ENCODE peak calls at places on chromosome 18, in four cellular contexts. X is A549, S is K562, E is thyroid gland. T is an unnamed sample.

GRCh38 chr18:47254341-47254939 is 3.0 kb upstream of the SKOR2 start:
- DNase-seq in X (no peak), S (peak; percentile 16), E (peak; percentile 71), T (peak; percentile 28)

GRCh38 chr18:52326001-52326400 is 14.0 kb upstream of the DCC start:
- DNase-seq in X (no peak), S (no peak), E (no peak), T (no peak)

GRCh38 chr18:79522451-79523220 is 126.9 kb downstream of the NFATC1 start:
- DNase-seq in X (no peak), S (no peak), E (peak; percentile 29), T (no peak)

GRCh38 chr18:52060612-52061259 is 279.3 kb upstream of the DCC start:
- DNase-seq in X (no peak), S (no peak), E (no peak), T (no peak)

GRCh38 chr18:62061812-62062211 is 125.0 kb downstream of the PIGN start:
- DNase-seq in X (no peak), S (no peak), E (no peak), T (no peak)

GRCh38 chr18:13232060-13232917 is 13.7 kb downstream of the LDLRAD4 start:
- DNase-seq in X (no peak), S (no peak), E (peak; percentile 39), T (no peak)

GRCh38 chr18:53850918-53851317 is 373.6 kb downstream of the MBD2 start:
- DNase-seq in X (no peak), S (no peak), E (no peak), T (no peak)

GRCh38 chr18:55918449-55918848 is 330.5 kb upstream of the TCF4 start:
- DNase-seq in X (no peak), S (no peak), E (no peak), T (no peak)

GRCh38 chr18:66439207-66439606 is 164.7 kb downstream of the CDH19 start:
- DNase-seq in X (no peak), S (no peak), E (no peak), T (no peak)

GRCh38 chr18:11976882-11977281 is 4.4 kb upstream of the IMPA2 start:
- DNase-seq in X (peak; percentile 45), S (no peak), E (no peak), T (no peak)

GRCh38 chr18:55322176-55322735 is 265.7 kb downstream of the TCF4 start:
- DNase-seq in X (peak; percentile 42), S (no peak), E (peak; percentile 86), T (peak; percentile 81)

GRCh38 chr18:74153793-74154192 is 5.5 kb downstream of the TIMM21 start:
- DNase-seq in X (no peak), S (no peak), E (no peak), T (no peak)

GRCh38 chr18:34976899-34977786 is 64.1 kb upstream of the MAPRE2 start:
- DNase-seq in X (peak; percentile 50), S (peak; percentile 52), E (peak; percentile 89), T (peak; percentile 91)

GRCh38 chr18:51522821-51523220 is 325.3 kb upstream of the MEX3C start:
- DNase-seq in X (peak; percentile 9), S (no peak), E (no peak), T (no peak)

GRCh38 chr18:34787931-34788532 is 77.9 kb downstream of the DTNA start:
- DNase-seq in X (peak; percentile 56), S (peak; percentile 57), E (peak; percentile 35), T (peak; percentile 45)

GRCh38 chr18:44917865-44918476 is 237.3 kb downstream of the SETBP1 start:
- DNase-seq in X (no peak), S (no peak), E (no peak), T (peak; percentile 84)

GRCh38 chr18:69956655-69957054 is 9.0 kb upstream of the CD226 start:
- DNase-seq in X (no peak), S (no peak), E (no peak), T (no peak)

GRCh38 chr18:45370190-45371010 is 244.9 kb upstream of the SLC14A2 start:
- DNase-seq in X (no peak), S (no peak), E (no peak), T (no peak)

GRCh38 chr18:67771271-67771670 is 254.8 kb upstream of the DSEL start:
- DNase-seq in X (peak; percentile 5), S (no peak), E (no peak), T (no peak)

GRCh38 chr18:50665015-50665414 is 105.1 kb downstream of the MAPK4 start:
- DNase-seq in X (no peak), S (no peak), E (no peak), T (no peak)

GRCh38 chr18:72470391-72470790 is 73.8 kb downstream of the CBLN2 start:
- DNase-seq in X (no peak), S (no peak), E (no peak), T (no peak)

GRCh38 chr18:3994061-3994687 is 460.9 kb downstream of the DLGAP1 start:
- DNase-seq in X (no peak), S (no peak), E (no peak), T (no peak)

GRCh38 chr18:79887181-79888000 is 64.1 kb downstream of the SLC66A2 start:
- DNase-seq in X (no peak), S (no peak), E (no peak), T (no peak)

GRCh38 chr18:57627488-57627887 is 5.9 kb upstream of the NARS1 start:
- DNase-seq in X (no peak), S (no peak), E (no peak), T (no peak)

GRCh38 chr18:33612632-33613031 is 34.6 kb downstream of the ASXL3 start:
- DNase-seq in X (no peak), S (no peak), E (no peak), T (no peak)

GRCh38 chr18:36185901-36186460 is 1.3 kb upstream of the MOCOS start:
- DNase-seq in X (no peak), S (no peak), E (no peak), T (no peak)

DNA sequence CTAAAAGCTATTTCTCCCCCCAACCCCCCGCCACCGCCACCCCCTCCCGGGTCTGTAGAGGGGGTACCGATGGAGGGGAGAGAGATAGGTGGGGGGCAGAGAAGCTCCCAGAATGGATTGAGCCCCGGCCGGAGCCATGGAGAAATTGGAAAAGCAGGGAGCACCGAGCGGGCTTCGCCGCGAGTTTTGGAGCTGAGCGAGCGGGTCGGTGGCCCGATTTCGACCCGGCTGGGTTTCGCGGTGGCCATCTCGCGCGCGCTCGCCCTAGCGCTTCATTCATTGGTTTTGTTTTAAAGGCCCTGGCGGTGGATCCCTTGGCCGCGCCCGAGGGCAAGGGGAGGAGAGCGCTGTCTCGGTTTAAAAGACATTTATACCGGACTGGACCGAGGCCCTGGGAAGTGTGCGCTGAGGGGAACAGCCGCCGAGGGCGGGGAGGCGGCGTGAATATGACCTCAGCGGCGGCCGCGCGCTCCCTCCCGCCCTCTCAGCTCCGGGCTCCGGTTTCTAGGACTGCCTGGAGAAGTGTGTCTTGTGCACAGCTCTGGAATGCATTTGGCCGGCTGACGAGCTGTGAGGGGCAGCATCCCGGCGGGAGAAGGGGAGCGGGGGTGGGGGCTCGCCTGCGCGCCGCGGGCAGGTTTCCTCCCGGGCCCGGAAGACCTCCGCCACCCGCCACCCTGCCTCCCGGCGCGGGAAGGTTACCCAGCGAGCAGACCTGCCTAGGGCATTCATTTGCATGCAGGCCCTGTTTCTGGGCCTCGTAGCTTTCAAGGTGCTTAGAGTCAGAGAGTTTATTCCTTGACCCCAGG is 1.7 kb upstream of the SMAD7 start:
- DNase-seq in X (peak; percentile 74), S (peak; percentile 53), E (peak; percentile 91), T (peak; percentile 84)
- TF ChIP-seq POLR2A in X (peak; percentile 37), S (no peak), E (peak; percentile 82), T (peak; percentile 88)

GRCh38 chr18:9103488-9103887 is 989 bp downstream of the NDUFV2 start:
- DNase-seq in X (no peak), S (no peak), E (no peak), T (no peak)
- TF ChIP-seq CTCF in X (no peak), S (no peak), E (no peak), T (no peak)

GRCh38 chr18:31978616-31979015 is 35.7 kb upstream of the TRAPPC8 start:
- DNase-seq in X (no peak), S (no peak), E (no peak), T (no peak)

GRCh38 chr18:31980863-31981262 is 37.8 kb upstream of the RNF125 start:
- DNase-seq in X (no peak), S (no peak), E (no peak), T (no peak)

GRCh38 chr18:31983976-31984375 is 34.6 kb upstream of the RNF125 start:
- DNase-seq in X (no peak), S (no peak), E (no peak), T (no peak)

GRCh38 chr18:31979714-31980113 is 36.8 kb upstream of the TRAPPC8 start:
- DNase-seq in X (no peak), S (no peak), E (no peak), T (no peak)

GRCh38 chr18:31983020-31983419 is 35.6 kb upstream of the RNF125 start:
- DNase-seq in X (no peak), S (no peak), E (no peak), T (no peak)
- TF ChIP-seq POLR2A in X (no peak), S (no peak), E (no peak), T (no peak)

DNA sequence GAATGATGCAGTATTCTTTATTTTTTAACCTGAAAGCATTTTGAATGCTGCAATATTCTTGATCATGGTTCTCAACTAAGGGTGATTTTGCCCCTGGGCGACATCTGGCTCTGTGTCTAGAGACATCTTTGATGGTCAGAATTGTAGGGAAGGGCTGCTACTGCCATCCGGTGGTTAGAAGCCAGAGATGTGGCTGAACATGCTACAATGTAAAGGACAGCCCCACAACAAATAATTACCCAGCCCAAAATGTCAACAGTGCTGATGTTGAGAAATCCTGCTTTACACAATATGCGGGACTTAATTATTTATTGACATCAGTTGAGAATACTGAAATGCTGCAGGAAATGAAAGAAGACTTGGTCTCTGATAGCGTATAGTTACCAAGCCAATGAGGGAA is 37.5 kb upstream of the SERPINB2 start:
- DNase-seq in X (peak; percentile 62), S (no peak), E (no peak), T (no peak)
- TF ChIP-seq CTCF in X (peak; percentile 31), S (no peak), E (no peak), T (no peak)

DNA sequence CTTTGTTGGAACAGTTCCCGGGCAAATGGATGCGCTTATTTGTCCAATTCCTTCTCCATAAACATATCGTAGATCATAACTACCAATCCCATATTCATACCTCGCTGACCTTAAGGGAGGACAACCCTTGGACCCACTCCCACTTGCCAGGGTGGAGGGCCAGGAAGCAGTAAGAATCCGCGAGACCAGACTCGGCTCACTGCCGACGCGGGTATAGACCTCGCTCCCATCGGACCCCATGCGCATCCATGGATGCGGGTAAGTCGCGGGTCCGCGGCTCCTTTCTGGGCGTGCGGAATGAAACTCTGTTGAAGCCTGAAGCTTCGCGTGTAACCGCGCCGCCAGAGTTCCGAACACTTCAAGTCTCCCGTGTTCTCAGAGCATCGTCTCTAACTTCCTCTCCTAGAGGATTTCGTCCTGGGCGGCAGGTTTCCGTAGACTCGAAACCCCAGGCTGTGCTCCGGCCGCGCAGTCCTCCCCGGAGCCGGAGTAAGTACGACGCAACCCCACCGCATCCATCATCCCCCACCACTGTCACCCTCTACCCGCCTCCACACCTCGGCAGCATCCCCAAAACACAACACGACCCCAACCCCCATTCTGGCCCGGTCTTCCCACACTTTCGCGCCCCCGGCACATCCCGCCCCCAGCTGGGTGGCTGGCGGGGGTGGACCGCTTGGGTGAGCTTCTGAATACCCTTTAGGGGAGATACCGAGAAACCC is 1.0 kb downstream of the DSC3 start:
- DNase-seq in X (no peak), S (no peak), E (no peak), T (no peak)
- TF ChIP-seq POLR2A in X (no peak), S (no peak), E (no peak), T (no peak)

GRCh38 chr18:6370886-6371635 is 43.6 kb downstream of the L3MBTL4 start:
- DNase-seq in X (no peak), S (no peak), E (peak; percentile 83), T (peak; percentile 88)
- TF ChIP-seq CTCF in X (no peak), S (no peak), E (no peak), T (no peak)

T was measured in body of pancreas.